ENCODE peak calls at places on chromosome 16, in nine cellular contexts. T is stimulated activated CD4-positive, alpha-beta T cell treated with anti-CD3 and anti-CD28 coated beads, Interleukin-12 subunit alpha, Interleukin-12 subunit beta, amount 100 ng/mL, for 48 hours; R is neural crest cell; V is neuronal stem cell; N is HEK293T; B is mucosa of gallbladder; L is fibroblast of mammary gland; I is transverse colon; Z is GDM1. F is an unnamed sample.

GRCh38 chr16:4704491-4704890 is 11.1 kb downstream of the NUDT16L1 start:
- DNase-seq in N (no peak), T (no peak), B (no peak), V (no peak), Z (no peak), I (no peak), R (no peak), L (no peak), F (no peak)

GRCh38 chr16:29712770-29713169 is 33.0 kb downstream of the C16orf54 start:
- DNase-seq in I (no peak), R (no peak), Z (no peak), V (no peak), N (no peak), L (no peak), B (no peak), T (no peak), F (no peak)

GRCh38 chr16:30416047-30416603 is 8.7 kb downstream of the ZNF771 start:
- DNase-seq in R (no peak), N (no peak), L (no peak), I (no peak), Z (no peak), V (no peak), B (no peak), T (no peak), F (no peak)

GRCh38 chr16:86575754-86576557 is 2.4 kb upstream of the FOXL1 start:
- DNase-seq in Z (no peak), I (peak; percentile 60), R (peak; percentile 83), T (no peak), B (peak; percentile 85), V (peak; percentile 89), L (peak; percentile 98), N (peak; percentile 83), F (peak; percentile 98)

GRCh38 chr16:67537270-67537635 is 8.6 kb downstream of the RIPOR1 start:
- DNase-seq in I (peak; percentile 57), L (peak; percentile 30), Z (no peak), V (no peak), T (no peak), R (peak; percentile 33), N (no peak), B (no peak), F (peak; percentile 88)

GRCh38 chr16:27529962-27530361 is 19.8 kb downstream of the GTF3C1 start:
- DNase-seq in V (no peak), Z (no peak), R (no peak), B (no peak), L (peak; percentile 76), I (no peak), N (no peak), T (no peak), F (no peak)

GRCh38 chr16:85172465-85173071 is 60.3 kb upstream of the CIBAR2 start:
- DNase-seq in V (no peak), N (peak; percentile 60), T (no peak), L (peak; percentile 42), Z (no peak), R (no peak), B (no peak), I (no peak), F (peak; percentile 86)

GRCh38 chr16:29977063-29977462 is 3.4 kb downstream of the TAOK2 start:
- DNase-seq in Z (no peak), N (no peak), T (no peak), L (no peak), I (no peak), V (no peak), B (no peak), R (no peak), F (no peak)

GRCh38 chr16:20675488-20676267 is 21.8 kb downstream of the ACSM1 start:
- DNase-seq in Z (no peak), V (no peak), I (peak; percentile 79), T (no peak), N (no peak), B (peak; percentile 71), R (no peak), L (peak; percentile 0), F (peak; percentile 82)

GRCh38 chr16:49884033-49884707 is 28.3 kb upstream of the ZNF423 start:
- DNase-seq in N (no peak), T (no peak), B (peak; percentile 64), I (peak; percentile 61), V (no peak), L (peak; percentile 3), Z (no peak), R (no peak), F (no peak)

GRCh38 chr16:50598256-50598894 is 50.2 kb downstream of the NKD1 start:
- DNase-seq in T (no peak), R (no peak), N (no peak), L (no peak), I (no peak), Z (no peak), V (no peak), B (no peak), F (no peak)